ENCODE peak calls at places on chromosomes 1 and 21, in seven cellular contexts. W is stimulated activated CD8-positive, alpha-beta memory T cell treated with anti-CD3 and anti-CD28 coated beads, Interleukin-15, amount 100 ng/mL, for 1 hour; U is progenitor cell of endocrine pancreas; J is Peyer's patch; N is OCI-LY7; M is activated T-cell treated with anti-CD3 and anti-CD28 coated beads, Interleukin-2, amount 50 U/mL, for 72 hours; X is kidney glomerular epithelial cell. L is an unnamed sample.

GRCh38 chr1:221182791-221183533 is 303.7 kb downstream of the HLX start:
- DNase-seq in J (no peak), N (no peak), X (no peak), M (no peak), U (no peak), W (no peak), L (no peak)

GRCh38 chr21:34092241-34092921 is 19.0 kb downstream of the MRPS6 start:
- DNase-seq in N (no peak), J (no peak), M (no peak), W (no peak), X (no peak), U (no peak), L (no peak)

GRCh38 chr1:33477451-33477850 is 5.0 kb downstream of the ZSCAN20 start:
- DNase-seq in X (no peak), M (no peak), N (no peak), W (no peak), J (no peak), U (no peak), L (no peak)

GRCh38 chr1:117260761-117261462 is 50.2 kb upstream of the VTCN1 start:
- DNase-seq in J (no peak), M (no peak), N (no peak), U (no peak), W (no peak), X (no peak), L (peak; percentile 61)

GRCh38 chr1:215793210-215793609 is 226.1 kb downstream of the KCTD3 start:
- DNase-seq in N (no peak), U (no peak), W (no peak), M (no peak), X (no peak), J (no peak), L (no peak)

GRCh38 chr1:46183119-46183842 is 7.0 kb upstream of the P3R3URF start:
- DNase-seq in M (no peak), W (no peak), J (no peak), U (no peak), N (no peak), X (peak; percentile 98), L (no peak)

GRCh38 chr1:203178083-203178482 is 2.5 kb upstream of the MYBPH start:
- DNase-seq in J (no peak), W (no peak), U (no peak), M (no peak), N (no peak), X (peak; percentile 40), L (no peak)

GRCh38 chr1:40316595-40317393 is at the start of gene COL9A2:
- DNase-seq in U (peak; percentile 36), M (peak; percentile 82), J (peak; percentile 78), X (no peak), W (peak; percentile 22), N (peak; percentile 75), L (peak; percentile 29)

GRCh38 chr1:168443899-168444298 is 99.9 kb downstream of the XCL2 start:
- DNase-seq in U (no peak), N (no peak), J (no peak), X (no peak), M (peak; percentile 28), W (no peak), L (no peak)

GRCh38 chr1:97412737-97413136 is 508.1 kb downstream of the DPYD start:
- DNase-seq in J (no peak), M (no peak), X (peak; percentile 12), N (no peak), U (no peak), W (no peak), L (no peak)

L was measured in MM.1S.